ENCODE peak calls at places on chromosomes 4 and X, in four cellular contexts. D, Z, M and R are unnamed samples.

GRCh38 chr4:165625281-165625680 is 246.5 kb downstream of the CPE start:
- DNase-seq in D (no peak), Z (no peak), M (no peak), R (no peak)

GRCh38 chr4:175253184-175253902 is 335.2 kb downstream of the ADAM29 start:
- DNase-seq in D (no peak), Z (no peak), M (no peak), R (no peak)

GRCh38 chr4:84583871-84584373 is 995 bp downstream of the CDS1 start:
- DNase-seq in D (no peak), Z (no peak), M (no peak), R (no peak)

GRCh38 chrX:119948381-119948780 is 4.8 kb upstream of the NKAP start:
- DNase-seq in D (no peak), Z (no peak), M (no peak), R (no peak)

GRCh38 chr4:110793381-110793801 is 170.5 kb upstream of the PITX2 start:
- DNase-seq in D (no peak), Z (no peak), M (no peak), R (no peak)

GRCh38 chr4:141885112-141885511 is 248.7 kb downstream of the IL15 start:
- DNase-seq in D (no peak), Z (no peak), M (no peak), R (no peak)

GRCh38 chr4:82201805-82202636 is 171.8 kb downstream of the HNRNPD start:
- DNase-seq in D (no peak), Z (no peak), M (no peak), R (no peak)

GRCh38 chr4:82493721-82494425 is 63.5 kb downstream of the ENOPH1 start:
- DNase-seq in D (no peak), Z (no peak), M (no peak), R (no peak)

GRCh38 chrX:133897593-133898163 is 87.7 kb downstream of the GPC3 start:
- DNase-seq in D (no peak), Z (no peak), M (no peak), R (no peak)

GRCh38 chr4:16914208-16914607 is 15.8 kb upstream of the LDB2 start:
- DNase-seq in D (no peak), Z (no peak), M (no peak), R (no peak)

GRCh38 chr4:184337907-184338306 is 120.2 kb upstream of the ENPP6 start:
- DNase-seq in D (no peak), Z (no peak), M (no peak), R (no peak)

GRCh38 chr4:26288308-26288982 is 32.4 kb upstream of the RBPJ start:
- DNase-seq in D (no peak), Z (no peak), M (no peak), R (no peak)

GRCh38 chr4:10625130-10625529 is 59.4 kb downstream of the CLNK start:
- DNase-seq in D (peak), Z (no peak), M (no peak), R (no peak)

GRCh38 chr4:176036585-176037205 is 28.9 kb upstream of the WDR17 start:
- DNase-seq in D (no peak), Z (no peak), M (no peak), R (no peak)

GRCh38 chr4:177483271-177483670 is 41.0 kb upstream of the AGA start:
- DNase-seq in D (no peak), Z (no peak), M (no peak), R (no peak)

GRCh38 chr4:81606796-81607550 is 135.3 kb upstream of the RASGEF1B start:
- DNase-seq in D (no peak), Z (no peak), M (peak), R (no peak)

GRCh38 chrX:116278819-116279218 is 108.3 kb downstream of the AGTR2 start:
- DNase-seq in D (no peak), Z (no peak), M (no peak), R (no peak)

GRCh38 chr4:104941661-104942062 is 205.0 kb upstream of the TET2 start:
- DNase-seq in D (no peak), Z (no peak), M (no peak), R (no peak)

GRCh38 chr4:60759518-60760245 is 440.4 kb upstream of the ADGRL3 start:
- DNase-seq in D (no peak), Z (no peak), M (no peak), R (no peak)

GRCh38 chrX:68343551-68343950 is 89.7 kb downstream of the OPHN1 start:
- DNase-seq in D (no peak), Z (no peak), M (no peak), R (no peak)

GRCh38 chrX:40068048-40068447 is 29.7 kb downstream of the BCOR start:
- DNase-seq in D (no peak), Z (no peak), M (no peak), R (no peak)

GRCh38 chr4:7820031-7820825 is 119.4 kb downstream of the AFAP1 start:
- DNase-seq in D (no peak), Z (no peak), M (no peak), R (no peak)

GRCh38 chr4:156956947-156957346 is 14.7 kb downstream of the PDGFC start:
- DNase-seq in D (no peak), Z (no peak), M (no peak), R (no peak)

GRCh38 chr4:167831853-167832252 is 260.5 kb upstream of the ANXA10 start:
- DNase-seq in D (no peak), Z (no peak), M (no peak), R (no peak)

GRCh38 chrX:109840585-109840984 is 107.5 kb upstream of the ACSL4 start:
- DNase-seq in D (no peak), Z (no peak), M (peak), R (no peak)

GRCh38 chr4:156595041-156595440 is 376.6 kb downstream of the PDGFC start:
- DNase-seq in D (no peak), Z (no peak), M (no peak), R (no peak)

GRCh38 chrX:136856050-136856449 is 24.5 kb downstream of the RBMX start:
- DNase-seq in D (no peak), Z (no peak), M (no peak), R (no peak)

GRCh38 chr4:55543858-55544257 is 2.9 kb downstream of the CLOCK start:
- DNase-seq in D (no peak), Z (no peak), M (no peak), R (no peak)

GRCh38 chr4:82905205-82905604 is 4.7 kb downstream of the THAP9 start:
- DNase-seq in D (no peak), Z (no peak), M (no peak), R (no peak)

GRCh38 chrX:12978205-12979010 is 3.5 kb downstream of the TMSB4X start:
- DNase-seq in D (no peak), Z (peak), M (peak), R (no peak)

GRCh38 chr4:54657556-54658313 is at the start of gene KIT:
- DNase-seq in D (peak), Z (no peak), M (no peak), R (peak)

GRCh38 chr4:144579411-144580020 is 66.4 kb upstream of the HHIP start:
- DNase-seq in D (no peak), Z (no peak), M (no peak), R (no peak)

GRCh38 chr4:76028242-76028859 is 5.1 kb upstream of the CXCL10 start:
- DNase-seq in D (peak), Z (no peak), M (no peak), R (no peak)

GRCh38 chr4:183729430-183730328 is 70.6 kb downstream of the TRAPPC11 start:
- DNase-seq in D (no peak), Z (no peak), M (no peak), R (no peak)

GRCh38 chr4:14345356-14345775 is 656.9 kb upstream of the CPEB2 start:
- DNase-seq in D (no peak), Z (no peak), M (no peak), R (no peak)

GRCh38 chrX:133640161-133641015 is 225.1 kb upstream of the GPC4 start:
- DNase-seq in D (no peak), Z (no peak), M (no peak), R (no peak)

GRCh38 chr4:7193040-7193958 is 961 bp downstream of the SORCS2 start:
- DNase-seq in D (no peak), Z (no peak), M (no peak), R (no peak)